ENCODE peak calls at places on chromosomes 12 and 14, in four cellular contexts. F, O, R and I are unnamed samples.
A peak's percentile ranks its signal among the peaks of the same experiment; 100 is the strongest.

GRCh38 chr12:674272-674781 is 11.1 kb upstream of the NINJ2 start:
- DNase-seq in F (no peak), O (peak; percentile 17), R (no peak), I (peak; percentile 19)

GRCh38 chr14:91377700-91378652 is 39.6 kb downstream of the CCDC88C start:
- DNase-seq in F (no peak), O (no peak), R (no peak), I (peak; percentile 51)

GRCh38 chr14:64942531-64943111 is at the start of gene GPX2:
- DNase-seq in F (no peak), O (no peak), R (peak; percentile 98), I (no peak)

GRCh38 chr12:104718581-104718980 is 239.5 kb downstream of the SLC41A2 start:
- DNase-seq in F (no peak), O (no peak), R (no peak), I (no peak)

GRCh38 chr12:93135286-93136239 is 206.5 kb upstream of the EEA1 start:
- DNase-seq in F (no peak), O (no peak), R (peak; percentile 91), I (peak; percentile 90)

GRCh38 chr12:66647034-66647691 is 31.7 kb downstream of the GRIP1 start:
- DNase-seq in F (no peak), O (no peak), R (no peak), I (no peak)

GRCh38 chr14:59359451-59360124 is 105.6 kb downstream of the GPR135 start:
- DNase-seq in F (no peak), O (no peak), R (no peak), I (no peak)

GRCh38 chr14:92542766-92543554 is 29.4 kb downstream of the RIN3 start:
- DNase-seq in F (no peak), O (no peak), R (no peak), I (no peak)

GRCh38 chr12:119988440-119988787 is 622 bp upstream of the BICDL1 start:
- DNase-seq in F (no peak), O (no peak), R (no peak), I (peak; percentile 4)

GRCh38 chr14:37447883-37448391 is 147.1 kb downstream of the FOXA1 start:
- DNase-seq in F (no peak), O (no peak), R (peak; percentile 71), I (no peak)

GRCh38 chr14:99809376-99809775 is 16.2 kb downstream of the EML1 start:
- DNase-seq in F (no peak), O (no peak), R (no peak), I (no peak)

DNA sequence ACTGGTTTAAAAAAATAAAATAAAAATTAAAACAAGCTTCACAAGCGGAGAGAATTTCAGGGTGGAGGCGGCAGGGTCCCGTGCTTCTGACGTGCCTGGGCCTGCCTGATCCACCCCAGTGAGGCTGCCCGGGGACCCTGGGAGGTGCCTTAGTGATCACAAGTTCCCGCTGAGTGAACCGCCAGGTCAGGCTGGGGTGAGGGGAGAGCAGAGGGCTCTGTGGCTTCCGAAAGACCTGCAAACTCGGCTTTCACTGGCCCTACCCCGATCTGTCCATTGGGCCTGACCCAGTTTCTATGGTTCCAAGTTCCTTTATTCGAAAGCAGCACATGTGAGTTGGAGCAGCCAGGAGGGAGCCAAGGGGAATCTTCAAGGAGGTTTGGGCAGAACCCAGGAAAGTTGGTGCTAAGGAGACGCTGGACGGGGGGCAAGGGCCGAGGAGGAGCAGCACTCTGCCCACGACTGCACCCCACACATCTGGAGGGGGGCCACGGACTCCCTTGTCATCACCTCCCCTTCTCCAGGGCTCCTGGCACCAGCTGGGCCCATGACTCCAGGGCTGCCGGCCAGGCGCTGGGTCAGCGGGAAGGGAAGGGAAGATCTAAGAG is 12.9 kb downstream of the MMP14 start:
- DNase-seq in F (no peak), O (no peak), R (no peak), I (no peak)
- H2AFZ ChIP-seq in F (peak overlapping the region; percentile 16), O (peak overlapping the region; percentile 6), R (no peak overlapping the region), I (no peak overlapping the region)

GRCh38 chr12:124532331-124532750 is 35.1 kb downstream of the NCOR2 start:
- DNase-seq in F (no peak), O (no peak), R (no peak), I (no peak)

GRCh38 chr12:124535066-124535740 is 32.2 kb downstream of the NCOR2 start:
- DNase-seq in F (no peak), O (no peak), R (no peak), I (no peak)

GRCh38 chr12:124531906-124532305 is 35.5 kb downstream of the NCOR2 start:
- DNase-seq in F (no peak), O (no peak), R (no peak), I (no peak)

GRCh38 chr12:124532947-124533346 is 34.5 kb downstream of the NCOR2 start:
- DNase-seq in F (no peak), O (no peak), R (no peak), I (no peak)

GRCh38 chr12:124533456-124533855 is 34.0 kb downstream of the NCOR2 start:
- DNase-seq in F (no peak), O (no peak), R (no peak), I (no peak)
- TF ChIP-seq JUN in F (no peak), O (no peak), R (no peak), I (no peak)

DNA sequence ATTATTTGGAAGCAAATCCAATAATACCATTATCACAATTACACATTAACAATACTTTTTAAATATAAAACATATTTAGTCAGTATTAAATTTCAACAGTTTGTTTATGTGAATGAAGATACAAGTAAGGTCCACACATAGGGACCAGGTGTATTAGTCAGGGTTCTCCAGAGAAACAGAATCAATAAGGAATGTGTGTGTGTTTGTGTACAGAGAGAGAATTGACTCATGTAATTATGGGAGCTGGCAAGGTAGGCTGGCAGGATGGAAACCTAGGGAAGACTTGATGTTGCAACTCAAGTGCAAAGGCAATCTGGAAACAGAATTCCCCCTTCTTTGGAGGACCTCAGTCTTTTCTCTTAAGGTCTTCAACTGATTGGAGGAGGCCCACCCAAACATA is 123.2 kb upstream of the OTX2 start:
- DNase-seq in F (no peak), O (no peak), R (no peak), I (no peak)
- H2AFZ ChIP-seq in F (no peak overlapping the region), O (no peak overlapping the region), R (no peak overlapping the region), I (no peak overlapping the region)

GRCh38 chr12:49827351-49828099 is 688 bp downstream of the NCKAP5L start:
- DNase-seq in F (no peak), O (peak; percentile 83), R (peak; percentile 71), I (peak; percentile 59)
- TF ChIP-seq JUN in F (no peak), O (no peak), R (no peak), I (no peak)

GRCh38 chr14:51979399-51979709 is 10.0 kb upstream of the RTRAF start:
- DNase-seq in F (no peak), O (no peak), R (no peak), I (no peak)
- H2AFZ ChIP-seq in F (peak overlapping the region; percentile 72), O (no peak overlapping the region), R (no peak overlapping the region), I (no peak overlapping the region)

DNA sequence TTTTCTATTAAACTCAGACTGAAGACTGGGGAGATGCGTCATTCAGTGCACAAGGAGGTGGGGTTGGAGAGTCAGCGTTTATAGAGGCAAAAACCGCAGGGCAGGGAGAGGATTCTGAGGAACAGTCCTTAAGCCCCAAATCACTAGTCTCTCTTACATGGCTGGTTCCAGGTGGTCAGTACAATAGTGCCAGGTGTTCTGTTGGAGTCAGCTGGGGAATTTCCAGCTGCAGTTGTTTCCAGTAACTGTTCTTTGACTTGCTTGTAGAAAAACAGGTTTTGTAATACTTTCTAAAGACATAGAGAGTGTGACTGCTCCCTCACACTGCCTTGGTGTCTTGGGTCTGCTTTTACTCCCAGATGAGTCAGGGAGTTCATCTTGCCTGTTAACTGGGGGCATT is 192.2 kb downstream of the TMTC3 start:
- DNase-seq in F (peak; percentile 3), O (no peak), R (no peak), I (no peak)
- TF ChIP-seq JUN in F (no peak), O (no peak), R (no peak), I (no peak)

DNA sequence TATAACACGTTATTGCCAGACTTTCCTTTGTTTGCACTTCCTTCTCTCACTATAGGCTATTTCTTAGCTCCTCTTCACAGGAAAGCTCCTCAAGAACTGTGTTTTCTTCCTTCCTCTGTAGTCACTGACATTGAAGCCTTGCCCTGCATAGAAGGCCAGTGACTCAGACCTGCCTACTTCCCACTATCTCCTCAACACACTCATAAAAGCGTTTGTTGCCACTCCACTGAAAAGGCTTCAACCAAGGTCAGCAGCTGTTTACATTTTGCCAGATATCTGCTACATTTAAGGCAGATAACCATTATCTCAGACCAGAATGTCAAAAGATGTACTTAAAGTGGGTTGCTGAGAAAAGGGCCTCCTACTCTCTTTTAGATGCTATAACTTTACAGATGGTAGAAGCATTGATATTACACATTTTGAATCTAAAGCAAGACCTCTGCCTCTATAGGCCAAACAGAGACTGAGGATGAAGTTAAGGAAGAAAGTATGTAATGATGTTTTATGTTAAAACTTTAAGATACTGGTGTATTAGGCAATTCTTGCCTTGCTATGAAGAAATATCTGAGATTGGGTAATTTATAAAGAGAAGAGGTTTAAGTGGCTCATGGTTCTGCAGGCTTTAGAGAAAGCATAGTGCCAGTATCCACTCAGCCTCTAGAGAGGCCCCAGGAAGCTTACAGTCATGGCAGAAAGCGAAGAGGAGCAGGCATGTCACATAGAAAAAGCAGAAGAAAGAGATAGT is 233.3 kb upstream of the FLRT2 start:
- DNase-seq in F (no peak), O (no peak), R (no peak), I (peak; percentile 67)
- H2AFZ ChIP-seq in F (no peak overlapping the region), O (no peak overlapping the region), R (no peak overlapping the region), I (peak overlapping the region; percentile 19)